ENCODE peak calls at places on chromosomes 1 and 21, in five cellular contexts. H is HCT116, D is epithelial cell of esophagus, L is dorsolateral prefrontal cortex, Q is WERI-Rb-1. I is an unnamed sample.

GRCh38 chr1:152398812-152399698 is 15.0 kb downstream of the CRNN start:
- DNase-seq in L (no peak), Q (peak; percentile 42), D (peak; percentile 76), H (peak; percentile 63), I (no peak)

GRCh38 chr1:58287894-58288623 is 258.5 kb downstream of the OMA1 start:
- DNase-seq in Q (no peak), L (no peak), H (no peak), D (no peak), I (no peak)

GRCh38 chr1:187892640-187893039 is 1063.9 kb downstream of the PLA2G4A start:
- DNase-seq in L (no peak), H (no peak), Q (no peak), D (no peak), I (no peak)

GRCh38 chr1:3069491-3070303 is 694 bp downstream of the PRDM16 start:
- DNase-seq in L (peak; percentile 53), H (peak; percentile 26), D (peak; percentile 36), Q (peak; percentile 69), I (no peak)

GRCh38 chr1:46554236-46555080 is 3.0 kb upstream of the KNCN start:
- DNase-seq in D (no peak), Q (no peak), H (no peak), L (no peak), I (no peak)

GRCh38 chr1:67749844-67750689 is 65.1 kb downstream of the GADD45A start:
- DNase-seq in L (no peak), Q (no peak), D (peak; percentile 92), H (peak; percentile 59), I (peak; percentile 81)

GRCh38 chr1:156749429-156750118 is 1.9 kb downstream of the HDGF start:
- DNase-seq in L (no peak), H (no peak), D (no peak), Q (no peak), I (no peak)

GRCh38 chr1:69016468-69016867 is 519.6 kb upstream of the DEPDC1 start:
- DNase-seq in Q (no peak), L (no peak), D (no peak), H (no peak), I (no peak)

GRCh38 chr1:116878804-116879477 is 30.8 kb upstream of the PTGFRN start:
- DNase-seq in D (peak; percentile 98), H (peak; percentile 18), Q (peak; percentile 77), L (no peak), I (peak; percentile 92)

GRCh38 chr1:99374109-99374508 is 109.8 kb downstream of the PLPPR4 start:
- DNase-seq in Q (no peak), D (no peak), L (no peak), H (no peak), I (no peak)

GRCh38 chr21:24844672-24845071 is 762.6 kb downstream of the MRPL39 start:
- DNase-seq in Q (no peak), D (no peak), H (no peak), L (no peak), I (no peak)

GRCh38 chr1:40898434-40898900 is 36.3 kb upstream of the CITED4 start:
- DNase-seq in L (no peak), D (peak; percentile 55), H (no peak), Q (no peak), I (no peak)

GRCh38 chr21:42160950-42161225 is 58.1 kb upstream of the ABCG1 start:
- DNase-seq in Q (no peak), H (no peak), L (no peak), D (no peak), I (no peak)

GRCh38 chr21:35050348-35051286 is 1.5 kb upstream of the RUNX1 start:
- DNase-seq in H (no peak), Q (no peak), D (no peak), L (no peak), I (no peak)

GRCh38 chr1:198169704-198170103 is 12.9 kb downstream of the NEK7 start:
- DNase-seq in Q (no peak), H (no peak), L (no peak), D (peak; percentile 96), I (no peak)

GRCh38 chr1:16396591-16396990 is 29.5 kb downstream of the SZRD1 start:
- DNase-seq in D (peak; percentile 99), Q (peak; percentile 44), H (no peak), L (no peak), I (peak; percentile 50)

GRCh38 chr1:246579818-246580217 is 13.6 kb downstream of the CNST start:
- DNase-seq in L (no peak), Q (no peak), H (no peak), D (no peak), I (no peak)

GRCh38 chr1:111867868-111868440 is 112.3 kb downstream of the DDX20 start:
- DNase-seq in D (no peak), H (no peak), Q (no peak), L (no peak), I (no peak)

GRCh38 chr1:16163882-16164820 is 8.3 kb upstream of the EPHA2 start:
- DNase-seq in L (no peak), H (no peak), D (peak; percentile 92), Q (peak; percentile 55), I (peak; percentile 87)

GRCh38 chr1:7810395-7810794 is 26.3 kb downstream of the PER3 start:
- DNase-seq in Q (no peak), D (peak; percentile 95), L (no peak), H (peak; percentile 64), I (peak; percentile 40)

GRCh38 chr1:3174487-3175247 is 105.7 kb downstream of the PRDM16 start:
- DNase-seq in L (peak; percentile 60), D (peak; percentile 14), Q (no peak), H (no peak), I (no peak)

GRCh38 chr1:91099746-91100621 is 78.1 kb upstream of the ZNF644 start:
- DNase-seq in H (no peak), L (no peak), Q (no peak), D (peak; percentile 36), I (no peak)

GRCh38 chr1:68717330-68717729 is 220.4 kb upstream of the DEPDC1 start:
- DNase-seq in L (no peak), H (no peak), Q (no peak), D (no peak), I (no peak)

GRCh38 chr21:36027352-36027751 is 33.0 kb downstream of the SETD4 start:
- DNase-seq in Q (no peak), D (no peak), H (no peak), L (no peak), I (no peak)

GRCh38 chr1:82454431-82454830 is 653.7 kb downstream of the ADGRL2 start:
- DNase-seq in Q (no peak), L (no peak), D (no peak), H (no peak), I (no peak)

GRCh38 chr21:39033878-39034589 is 149.2 kb downstream of the PSMG1 start:
- DNase-seq in H (no peak), Q (no peak), D (peak; percentile 62), L (no peak), I (no peak)

GRCh38 chr1:234957330-234958065 is 171.1 kb downstream of the TOMM20 start:
- DNase-seq in D (peak; percentile 48), Q (peak; percentile 16), H (peak; percentile 44), L (no peak), I (peak; percentile 93)

GRCh38 chr1:78490861-78491310 is at the start of gene PTGFR:
- DNase-seq in D (peak; percentile 37), H (no peak), Q (no peak), L (peak; percentile 52), I (no peak)

GRCh38 chr1:78492376-78492950 is 1.7 kb downstream of the PTGFR start:
- DNase-seq in H (no peak), L (no peak), Q (no peak), D (no peak), I (no peak)

GRCh38 chr1:78493456-78493855 is 2.7 kb downstream of the PTGFR start:
- DNase-seq in H (no peak), D (no peak), L (no peak), Q (no peak), I (no peak)

GRCh38 chr1:78497196-78497595 is 6.4 kb downstream of the PTGFR start:
- DNase-seq in Q (no peak), L (no peak), H (no peak), D (no peak), I (no peak)

GRCh38 chr1:78491311-78492071 is 717 bp downstream of the PTGFR start:
- DNase-seq in D (peak; percentile 34), L (peak; percentile 40), H (no peak), Q (no peak), I (no peak)
- H3K4me3 ChIP-seq in D (peak overlapping the region; percentile 37), L (peak overlapping the region; percentile 51), H (no peak overlapping the region), Q (no peak overlapping the region), I (peak overlapping the region; percentile 63)

DNA sequence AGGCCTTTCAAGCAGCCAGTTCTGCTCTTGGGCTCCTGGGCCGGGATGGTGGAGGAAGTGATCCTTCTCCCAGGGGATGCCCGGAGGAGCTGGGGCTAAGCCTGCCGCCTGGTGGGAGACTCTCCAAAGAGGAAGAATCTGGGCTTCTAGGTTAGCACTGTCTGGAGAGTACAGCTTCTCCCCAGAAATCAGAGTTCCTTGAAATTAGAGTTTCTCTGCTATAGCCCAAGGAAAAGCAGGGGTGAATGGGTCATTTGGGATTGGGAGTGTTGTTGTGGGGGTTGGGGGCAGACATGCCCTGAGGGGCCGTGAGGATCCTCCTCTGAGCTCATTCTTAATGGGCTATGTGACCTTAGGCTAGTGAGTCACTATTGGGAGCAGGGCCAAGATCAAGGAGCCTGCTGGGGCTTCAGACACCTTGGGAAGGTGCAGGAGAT is 6.5 kb downstream of the LGR6 start:
- DNase-seq in Q (no peak), H (peak; percentile 52), L (no peak), D (peak; percentile 66), I (no peak)
- TF ChIP-seq CTCF in Q (no peak), H (peak; percentile 39), L (no peak), D (no peak), I (no peak)

DNA sequence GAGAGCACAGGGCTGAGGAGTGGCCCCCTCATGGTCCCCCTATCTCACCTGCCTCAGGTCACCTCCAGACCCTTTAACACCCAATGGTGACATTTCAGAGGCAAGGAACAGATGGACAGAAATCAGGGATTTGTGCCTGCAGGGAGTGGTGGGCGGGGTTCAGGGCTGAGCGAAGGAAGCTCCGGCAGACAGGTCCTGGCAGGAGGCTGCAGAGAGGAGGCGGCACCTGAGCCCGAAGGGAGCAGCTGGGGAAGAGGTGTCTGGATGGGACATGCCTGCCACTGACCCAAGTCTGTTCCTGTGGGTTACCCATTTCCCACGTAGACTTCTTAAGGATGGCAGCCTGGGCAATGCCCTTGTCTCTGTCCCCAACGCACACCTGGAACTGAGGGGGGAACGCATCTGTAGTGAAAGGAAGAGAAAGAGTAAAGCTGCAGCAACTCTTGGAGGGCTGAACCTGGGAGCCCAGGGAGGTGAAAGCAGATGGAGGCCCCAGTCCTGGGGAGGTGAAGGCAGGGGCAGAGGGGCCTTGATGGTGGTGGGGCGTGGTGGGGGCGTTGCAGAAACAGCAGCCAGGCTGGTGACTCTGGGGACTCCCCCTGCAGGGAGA is 61.6 kb upstream of the ADARB1 start:
- DNase-seq in Q (peak; percentile 99), H (peak; percentile 36), L (peak; percentile 13), D (peak; percentile 89), I (no peak)
- H3K4me3 ChIP-seq in Q (peak overlapping the region; percentile 26), H (peak overlapping the region; percentile 23), L (no peak overlapping the region), D (no peak overlapping the region), I (no peak overlapping the region)

DNA sequence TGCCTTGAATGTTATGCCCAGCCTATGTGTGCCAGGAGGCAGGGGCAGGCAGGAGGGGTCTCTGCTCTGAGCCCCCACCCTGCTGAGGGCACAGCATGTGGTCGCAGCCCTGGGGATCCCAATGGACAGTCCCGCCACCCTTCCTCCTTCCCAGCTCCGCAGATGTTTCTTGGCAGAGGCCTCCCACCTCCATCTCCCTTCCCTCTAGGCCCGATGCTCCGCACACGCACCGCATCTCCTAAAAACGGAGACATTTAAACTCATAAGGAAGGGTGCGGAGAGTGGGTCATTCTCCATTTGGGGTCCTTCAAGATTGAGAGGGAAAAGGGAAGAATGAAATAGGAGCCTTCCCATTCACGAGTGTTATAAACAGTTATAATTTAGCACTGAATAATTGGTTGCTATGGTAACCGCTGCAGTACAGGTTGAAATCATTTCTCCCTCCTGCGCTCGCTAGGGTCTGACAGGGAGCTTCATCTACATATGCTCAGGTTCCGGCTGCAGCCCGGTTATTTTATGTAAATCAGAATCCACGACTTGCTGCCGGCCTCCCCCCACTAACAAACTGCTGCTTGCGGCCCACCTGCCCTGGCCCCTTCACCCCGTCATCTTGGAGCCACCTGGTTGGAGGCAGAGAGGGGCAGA is 16.0 kb downstream of the CHD5 start:
- DNase-seq in L (no peak), H (no peak), Q (no peak), D (no peak), I (no peak)
- TF ChIP-seq CTCF in L (no peak), H (no peak), Q (no peak), D (no peak), I (no peak)